ENCODE peak calls at places on chromosomes 4 and X, in four cellular contexts. One of them, this sample, is unnamed.

GRCh38 chr4:13963601-13964000 is 336.1 kb upstream of the BOD1L1 start:
- DNase-seq in H1: no peak
- DNase-seq in HCT116: no peak
- DNase-seq in HepG2: no peak
- DNase-seq in this sample: no peak

GRCh38 chr4:116066711-116067245 is 953.4 kb upstream of the NDST4 start:
- DNase-seq in HCT116: no peak
- DNase-seq in H1: no peak
- DNase-seq in HepG2: no peak
- DNase-seq in this sample: peak

GRCh38 chr4:183360161-183360919 is 38.1 kb upstream of the CLDN24 start:
- DNase-seq in H1: no peak
- DNase-seq in HCT116: no peak
- DNase-seq in HepG2: no peak
- DNase-seq in this sample: no peak

GRCh38 chr4:60718874-60719273 is 481.3 kb upstream of the ADGRL3 start:
- DNase-seq in HCT116: no peak
- DNase-seq in HepG2: no peak
- DNase-seq in H1: no peak
- DNase-seq in this sample: no peak

GRCh38 chrX:10607233-10607632 is 13.2 kb downstream of the MID1 start:
- DNase-seq in HCT116: no peak
- DNase-seq in HepG2: no peak
- DNase-seq in H1: no peak
- DNase-seq in this sample: no peak

GRCh38 chrX:39258331-39258730 is 457.1 kb downstream of the MID1IP1 start:
- DNase-seq in HCT116: no peak
- DNase-seq in H1: no peak
- DNase-seq in HepG2: no peak
- DNase-seq in this sample: no peak

GRCh38 chrX:84187501-84188319 is at the start of gene RPS6KA6:
- DNase-seq in H1: no peak
- DNase-seq in HepG2: no peak
- DNase-seq in HCT116: no peak
- DNase-seq in this sample: no peak

GRCh38 chr4:25486171-25486570 is 109.1 kb downstream of the ANAPC4 start:
- DNase-seq in HCT116: no peak
- DNase-seq in H1: no peak
- DNase-seq in HepG2: peak
- DNase-seq in this sample: peak

GRCh38 chrX:55335296-55335695 is 70.6 kb upstream of the PAGE3 start:
- DNase-seq in HCT116: no peak
- DNase-seq in HepG2: no peak
- DNase-seq in H1: no peak
- DNase-seq in this sample: no peak

GRCh38 chr4:6824071-6824470 is 41.5 kb downstream of the KIAA0232 start:
- DNase-seq in HepG2: no peak
- DNase-seq in HCT116: no peak
- DNase-seq in H1: no peak
- DNase-seq in this sample: no peak

GRCh38 chr4:91222019-91222418 is 1081.7 kb upstream of the GRID2 start:
- DNase-seq in H1: no peak
- DNase-seq in HepG2: no peak
- DNase-seq in HCT116: no peak
- DNase-seq in this sample: no peak

GRCh38 chr4:160514126-160514525 is 1411.2 kb downstream of the RAPGEF2 start:
- DNase-seq in HCT116: no peak
- DNase-seq in H1: no peak
- DNase-seq in HepG2: no peak
- DNase-seq in this sample: no peak

GRCh38 chrX:132489256-132490085 is 633 bp upstream of the MBNL3 start:
- DNase-seq in HepG2: no peak
- DNase-seq in H1: no peak
- DNase-seq in HCT116: no peak
- DNase-seq in this sample: no peak

GRCh38 chrX:120839506-120839905 is 36.2 kb downstream of the CT47B1 start:
- DNase-seq in H1: no peak
- DNase-seq in HepG2: no peak
- DNase-seq in HCT116: no peak
- DNase-seq in this sample: no peak
- TF ChIP-seq YY1 in H1: no peak
- TF ChIP-seq YY1 in HepG2: no peak
- TF ChIP-seq YY1 in HCT116: no peak
- TF ChIP-seq YY1 in this sample: no peak

DNA sequence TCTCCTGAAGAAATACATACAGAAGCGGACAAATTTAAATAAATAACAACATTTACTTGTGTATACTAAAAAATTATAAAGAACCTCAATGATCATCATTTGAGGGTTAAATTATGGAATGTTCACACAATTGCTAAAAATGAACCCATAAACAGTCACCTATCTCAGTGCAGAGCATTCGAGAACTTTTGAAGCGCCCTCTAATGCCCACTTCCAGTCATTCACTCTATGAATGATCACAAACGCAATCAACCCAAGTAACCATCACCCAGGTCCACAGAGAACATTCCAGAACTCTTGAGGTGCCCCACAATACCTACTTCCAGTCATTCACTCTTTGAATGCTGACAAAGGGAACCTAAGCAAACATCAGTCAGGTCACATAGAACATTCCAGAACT is 103.5 kb upstream of the PLAC1 start:
- DNase-seq in HepG2: peak
- DNase-seq in HCT116: no peak
- DNase-seq in H1: no peak
- DNase-seq in this sample: no peak
- TF ChIP-seq YY1 in HepG2: no peak
- TF ChIP-seq YY1 in HCT116: no peak
- TF ChIP-seq YY1 in H1: no peak
- TF ChIP-seq YY1 in this sample: no peak

GRCh38 chr4:164779080-164779479 is 25.1 kb downstream of the SMIM31 start:
- DNase-seq in HepG2: no peak
- DNase-seq in H1: no peak
- DNase-seq in HCT116: no peak
- DNase-seq in this sample: no peak
- TF ChIP-seq YY1 in HepG2: no peak
- TF ChIP-seq YY1 in H1: no peak
- TF ChIP-seq YY1 in HCT116: no peak
- TF ChIP-seq YY1 in this sample: no peak

DNA sequence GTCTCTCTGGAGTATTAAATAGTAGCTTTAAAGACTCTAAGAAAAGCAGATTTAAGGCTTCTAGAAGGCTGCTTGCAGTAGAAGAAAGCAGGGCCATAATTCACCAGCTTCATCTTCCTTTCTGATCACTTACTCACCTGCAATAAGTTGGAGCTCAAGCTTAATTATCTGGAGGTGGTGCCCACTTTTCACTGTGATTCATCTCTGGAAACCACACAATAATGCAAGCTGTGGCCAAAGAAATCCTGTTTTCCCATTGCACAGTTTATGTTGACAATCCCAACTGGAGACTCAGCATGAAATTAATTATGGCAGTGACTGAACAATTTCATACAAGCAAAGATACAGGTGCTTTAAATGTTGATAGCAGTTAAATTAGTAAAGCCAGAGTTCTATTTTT is 14.7 kb downstream of the CWH43 start:
- DNase-seq in HepG2: no peak
- DNase-seq in H1: no peak
- DNase-seq in HCT116: no peak
- DNase-seq in this sample: no peak
- TF ChIP-seq YY1 in HepG2: no peak
- TF ChIP-seq YY1 in H1: no peak
- TF ChIP-seq YY1 in HCT116: no peak
- TF ChIP-seq YY1 in this sample: no peak